ENCODE peak calls at places on chromosomes 6 and 20, in six cellular contexts. W is K562, S is HepG2, Y is A549, Z is endothelial cell of umbilical vein, N is GM12878. B is an unnamed sample.

GRCh38 chr6:143234686-143235085 is 174.0 kb downstream of the AIG1 start:
- DNase-seq in W (no peak), Y (no peak), Z (no peak), S (no peak), N (no peak), B (no peak)

GRCh38 chr6:28462401-28462800 is 19.1 kb upstream of the ZSCAN23 start:
- DNase-seq in Z (no peak), W (no peak), N (no peak), S (no peak), Y (no peak), B (peak)

GRCh38 chr6:16331328-16332174 is 93.2 kb downstream of the GMPR start:
- DNase-seq in N (no peak), Z (peak), W (peak), Y (peak), S (peak), B (peak)

GRCh38 chr20:63121246-63121645 is 94.7 kb downstream of the YTHDF1 start:
- DNase-seq in S (no peak), W (no peak), N (no peak), Z (no peak), Y (no peak), B (no peak)

GRCh38 chr6:21022343-21023107 is 488.3 kb downstream of the CDKAL1 start:
- DNase-seq in Z (peak), S (peak), Y (no peak), N (peak), W (no peak), B (no peak)

GRCh38 chr6:19142236-19142635 is 694.9 kb upstream of the ID4 start:
- DNase-seq in N (no peak), S (no peak), Z (no peak), Y (no peak), W (no peak), B (no peak)

GRCh38 chr6:23176471-23176870 is 607.1 kb downstream of the HDGFL1 start:
- DNase-seq in S (no peak), W (no peak), N (no peak), Z (no peak), Y (no peak), B (no peak)

GRCh38 chr6:134619077-134619476 is 301.2 kb upstream of the SGK1 start:
- DNase-seq in N (no peak), W (no peak), Y (no peak), Z (no peak), S (no peak), B (peak)

GRCh38 chr6:22470454-22471368 is 98.7 kb upstream of the HDGFL1 start:
- DNase-seq in W (no peak), N (peak), S (no peak), Y (peak), Z (peak), B (no peak)

GRCh38 chr6:50249493-50249892 is 199.8 kb upstream of the DEFB112 start:
- DNase-seq in W (no peak), S (peak), Z (no peak), N (no peak), Y (no peak), B (no peak)

GRCh38 chr20:58073945-58074920 is 154.2 kb downstream of the ANKRD60 start:
- DNase-seq in Z (peak), Y (no peak), N (no peak), S (no peak), W (no peak), B (no peak)

GRCh38 chr6:80331522-80331921 is 225.1 kb downstream of the BCKDHB start:
- DNase-seq in W (no peak), Z (no peak), S (no peak), N (no peak), Y (no peak), B (no peak)

GRCh38 chr6:138833819-138834539 is 38.1 kb downstream of the ECT2L start:
- DNase-seq in Z (no peak), N (no peak), Y (no peak), S (no peak), W (no peak), B (no peak)

GRCh38 chr6:46926481-46926880 is 4.7 kb upstream of the ADGRF5 start:
- DNase-seq in S (no peak), Z (no peak), Y (peak), N (no peak), W (no peak), B (no peak)

DNA sequence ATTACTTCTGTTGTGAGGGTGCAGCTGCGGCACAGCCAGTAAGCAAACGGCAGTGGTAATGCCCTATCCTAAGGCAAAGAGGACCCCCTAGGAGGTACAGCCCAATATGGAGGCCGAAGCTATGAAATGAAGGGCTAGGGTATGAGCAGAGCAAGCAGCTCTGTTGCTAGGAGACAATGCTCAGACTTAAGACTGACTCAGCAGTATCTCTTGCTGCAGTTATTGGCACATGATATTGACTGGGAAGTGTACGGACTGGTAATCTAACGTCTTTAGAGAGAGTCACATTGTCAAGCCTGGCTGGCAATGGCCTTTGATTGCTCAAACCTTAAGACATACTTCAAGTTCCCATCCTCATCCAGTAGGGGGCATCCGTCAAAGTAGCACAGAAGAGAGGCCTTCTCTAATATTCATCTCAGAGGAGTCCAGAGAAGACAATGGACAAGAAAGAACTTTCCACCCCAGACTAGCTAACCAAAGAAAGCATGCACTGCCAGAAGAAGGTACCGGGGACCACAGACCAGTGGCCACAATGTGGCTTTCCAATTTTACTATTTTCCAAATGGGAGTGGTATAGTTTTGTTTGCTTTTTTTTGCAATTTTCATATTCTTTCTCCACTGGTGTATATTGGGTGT is 37.0 kb downstream of the LRFN2 start:
- DNase-seq in W (peak), N (no peak), Y (peak), Z (peak), S (peak), B (peak)
- TF ChIP-seq CTCF in W (peak), N (peak), Y (peak), Z (peak), S (peak), B (peak)

GRCh38 chr20:9617062-9617461 is 102.7 kb downstream of the LAMP5 start:
- DNase-seq in S (peak), W (peak), Y (peak), N (no peak), Z (peak), B (peak)

GRCh38 chr20:9616455-9616805 is 102.0 kb downstream of the LAMP5 start:
- DNase-seq in N (no peak), W (no peak), Z (no peak), Y (no peak), S (no peak), B (no peak)

GRCh38 chr20:9617940-9618339 is 103.5 kb downstream of the LAMP5 start:
- DNase-seq in S (peak), Y (peak), W (no peak), N (no peak), Z (no peak), B (peak)

GRCh38 chr20:9615118-9615517 is 100.7 kb downstream of the LAMP5 start:
- DNase-seq in Z (no peak), Y (no peak), S (peak), W (no peak), N (no peak), B (no peak)

DNA sequence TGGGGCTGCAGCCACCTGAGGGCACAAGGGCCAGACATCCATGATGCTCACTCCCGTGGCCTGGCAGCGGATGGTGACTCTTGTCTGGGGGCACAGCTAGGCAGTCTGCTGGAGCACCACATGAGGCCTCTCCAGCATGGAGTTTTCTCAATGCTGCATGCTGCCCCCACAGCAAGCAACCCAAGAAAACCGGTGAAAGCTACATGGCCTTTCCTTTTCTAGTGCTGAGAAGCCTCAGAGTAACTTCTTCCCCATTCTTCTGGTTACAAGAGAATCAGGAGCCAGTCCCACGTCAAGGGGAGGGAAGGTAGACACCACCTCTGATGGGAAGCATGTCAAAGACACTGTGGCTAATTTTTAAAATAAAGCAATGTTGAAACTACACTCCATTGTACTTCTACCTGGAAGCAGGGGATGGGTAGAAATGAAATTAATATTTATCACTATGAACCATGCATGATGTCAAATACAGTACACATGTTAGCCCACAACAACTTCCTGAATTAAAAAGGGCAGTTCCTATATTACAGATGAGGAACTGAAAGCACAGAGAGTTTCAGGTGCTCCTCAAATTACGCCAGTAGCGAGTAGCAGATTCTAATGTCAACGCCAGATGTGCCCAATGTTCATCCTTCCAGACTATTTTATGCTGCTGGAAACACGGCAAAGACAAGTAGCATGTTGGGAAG is 101.5 kb downstream of the LAMP5 start:
- DNase-seq in S (no peak), W (no peak), Y (no peak), Z (no peak), N (peak), B (peak)
- TF ChIP-seq POLR2A in S (no peak), W (no peak), Y (no peak), Z (no peak), N (no peak), B (no peak)

GRCh38 chr6:93376026-93376540 is 43.3 kb downstream of the EPHA7 start:
- DNase-seq in N (no peak), S (no peak), Y (no peak), Z (no peak), W (no peak), B (no peak)
- TF ChIP-seq MYC in N (no peak), S (no peak), Y (no peak), Z (no peak), W (no peak), B (no peak)

DNA sequence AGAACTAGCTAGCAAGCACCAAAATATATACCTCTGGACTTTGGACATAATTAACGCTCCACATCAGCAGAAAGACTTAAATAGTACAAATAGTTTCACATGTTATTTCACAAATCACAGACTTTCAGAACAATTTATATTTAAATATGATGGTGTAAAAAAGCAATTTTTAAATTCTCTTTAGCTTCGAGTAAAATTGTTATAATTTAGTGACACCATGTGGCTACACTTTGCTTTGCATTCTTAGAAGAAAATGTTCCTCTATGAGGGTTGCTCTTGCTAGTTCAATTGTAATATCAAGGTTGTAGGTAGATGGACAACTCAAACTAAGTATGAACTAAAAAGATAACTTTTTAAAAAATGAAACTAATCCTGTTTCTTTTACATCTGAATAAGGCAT is 69.0 kb downstream of the BTBD9 start:
- DNase-seq in S (no peak), Y (no peak), N (no peak), Z (peak), W (no peak), B (peak)
- TF ChIP-seq CTCF in S (peak), Y (peak), N (peak), Z (peak), W (peak), B (peak)

GRCh38 chr6:118895241-118895561 is 1.2 kb downstream of the ASF1A start:
- DNase-seq in Z (no peak), W (no peak), S (no peak), Y (no peak), N (no peak), B (no peak)

GRCh38 chr6:118894425-118895240 is 681 bp downstream of the ASF1A start:
- DNase-seq in N (no peak), Y (peak), W (peak), S (peak), Z (peak), B (peak)

GRCh38 chr6:118897386-118897785 is 3.4 kb downstream of the ASF1A start:
- DNase-seq in N (no peak), W (no peak), Y (no peak), Z (no peak), S (no peak), B (no peak)

GRCh38 chr6:118893882-118894424 is at the start of gene ASF1A:
- DNase-seq in Y (peak), N (peak), S (peak), Z (peak), W (peak), B (peak)

DNA sequence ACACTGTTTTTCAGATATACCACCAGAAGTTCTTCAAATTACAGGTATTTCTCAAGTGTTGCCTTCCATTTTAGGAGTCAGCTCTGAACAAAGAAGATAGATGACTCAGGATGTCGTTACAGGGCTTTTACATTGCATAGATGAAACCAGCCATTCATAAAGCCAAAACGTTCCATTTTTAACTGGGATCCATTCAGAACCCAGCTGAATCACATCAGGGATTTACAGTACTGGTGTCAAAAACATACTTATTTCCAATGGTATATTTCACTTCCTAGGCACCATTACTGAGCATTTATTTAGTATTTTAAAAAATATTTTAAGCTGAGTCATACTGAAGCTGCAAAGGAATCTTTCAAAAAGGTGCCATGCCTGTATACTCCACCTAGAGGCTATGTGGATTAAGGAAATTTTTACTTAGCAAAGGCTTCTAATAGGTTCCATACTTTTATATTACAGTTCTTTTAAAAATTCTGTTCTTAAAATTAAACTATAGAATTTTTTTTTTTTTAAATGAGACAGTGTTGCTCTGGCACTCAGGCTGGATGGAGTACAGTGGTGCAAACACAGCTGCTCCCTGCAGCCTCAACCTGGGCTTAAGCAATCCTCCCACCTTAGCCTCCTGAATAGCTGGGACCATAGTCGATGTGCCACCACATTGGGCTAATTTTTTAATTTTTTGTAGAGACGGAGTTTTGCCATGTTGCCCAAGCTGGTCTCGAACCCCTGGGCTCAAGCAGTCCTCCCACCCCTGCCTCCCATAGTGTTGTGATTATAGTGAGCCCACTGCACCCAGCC is 2.6 kb downstream of the ASF1A start:
- DNase-seq in Y (peak), W (peak), Z (peak), S (peak), N (no peak), B (peak)
- TF ChIP-seq POLR2A in Y (no peak), W (peak), Z (peak), S (no peak), N (no peak), B (no peak)